ENCODE peak calls at places on chromosome 19, in eight cellular contexts. S is K562; T is CD4-positive, CD25-positive, alpha-beta regulatory T cell; B is tibial nerve; E is body of pancreas; U is NT2/D1; A is suprapubic skin; D is A549. O is an unnamed sample.

GRCh38 chr19:43470288-43470687 is 4.9 kb upstream of the LYPD3 start:
- DNase-seq in E (no peak), A (no peak), B (no peak), D (no peak), S (no peak), U (no peak), T (peak; percentile 61), O (no peak)

GRCh38 chr19:1421958-1422305 is 14.5 kb downstream of the DAZAP1 start:
- DNase-seq in D (no peak), E (no peak), T (no peak), U (no peak), B (no peak), S (no peak), A (no peak), O (no peak)

GRCh38 chr19:48575931-48576622 is 24.1 kb downstream of the SULT2B1 start:
- DNase-seq in A (no peak), E (no peak), D (no peak), B (no peak), S (no peak), T (no peak), U (no peak), O (no peak)

GRCh38 chr19:36051236-36051635 is 2.8 kb downstream of the THAP8 start:
- DNase-seq in A (no peak), B (no peak), T (no peak), U (peak; percentile 22), E (no peak), D (no peak), S (no peak), O (no peak)

GRCh38 chr19:49710372-49710951 is 19.5 kb downstream of the CPT1C start:
- DNase-seq in D (no peak), S (peak; percentile 49), E (no peak), T (no peak), B (no peak), U (no peak), A (no peak), O (no peak)

GRCh38 chr19:38049105-38049649 is 142.2 kb downstream of the SIPA1L3 start:
- DNase-seq in U (no peak), T (peak; percentile 75), E (no peak), A (no peak), D (no peak), B (no peak), S (no peak), O (no peak)

GRCh38 chr19:23991170-23991569 is 76.5 kb downstream of the ZNF726 start:
- DNase-seq in S (no peak), A (no peak), T (no peak), E (peak; percentile 80), U (no peak), B (no peak), D (no peak), O (no peak)

GRCh38 chr19:44903216-44903601 is 2.4 kb upstream of the APOE start:
- DNase-seq in D (no peak), B (no peak), S (no peak), T (no peak), A (no peak), U (no peak), E (no peak), O (no peak)

GRCh38 chr19:51546650-51547396 is 15.4 kb upstream of the SIGLEC6 start:
- DNase-seq in E (no peak), U (no peak), A (no peak), B (no peak), T (no peak), S (peak; percentile 73), D (no peak), O (no peak)

GRCh38 chr19:1808395-1808731 is 3.7 kb downstream of the ATP8B3 start:
- DNase-seq in T (no peak), D (no peak), U (no peak), B (no peak), A (no peak), E (no peak), S (no peak), O (no peak)

GRCh38 chr19:12284226-12284625 is 10.5 kb downstream of the ZNF44 start:
- DNase-seq in U (no peak), E (no peak), A (no peak), T (no peak), B (no peak), D (no peak), S (no peak), O (no peak)

GRCh38 chr19:2663920-2664571 is 38.4 kb downstream of the GNG7 start:
- DNase-seq in S (no peak), A (no peak), B (no peak), E (peak; percentile 20), U (no peak), D (no peak), T (no peak), O (no peak)

GRCh38 chr19:4088975-4089374 is 22.3 kb upstream of the ZBTB7A start:
- DNase-seq in S (no peak), B (no peak), T (peak; percentile 56), U (no peak), D (no peak), A (no peak), E (no peak), O (no peak)

GRCh38 chr19:49761625-49762311 is 1.3 kb downstream of the TSKS start:
- DNase-seq in U (no peak), B (no peak), A (no peak), S (peak; percentile 75), D (no peak), E (peak; percentile 28), T (no peak), O (no peak)

GRCh38 chr19:34669305-34669704 is 7.7 kb downstream of the SCGB2B2 start:
- DNase-seq in S (no peak), U (no peak), D (no peak), E (peak; percentile 81), B (no peak), A (no peak), T (no peak), O (no peak)

GRCh38 chr19:55261671-55262126 is 2.9 kb upstream of the PPP6R1 start:
- DNase-seq in D (no peak), B (no peak), E (no peak), T (no peak), A (no peak), U (no peak), S (no peak), O (no peak)

GRCh38 chr19:40232479-40232878 is 6.0 kb upstream of the CCNP start:
- DNase-seq in E (no peak), B (no peak), D (no peak), A (no peak), S (peak; percentile 91), T (no peak), U (no peak), O (no peak)

GRCh38 chr19:6239401-6239844 is 40.4 kb downstream of the MLLT1 start:
- DNase-seq in E (no peak), D (no peak), B (no peak), U (no peak), S (peak; percentile 44), T (no peak), A (no peak), O (no peak)

GRCh38 chr19:55297267-55297666 is 13.5 kb downstream of the BRSK1 start:
- DNase-seq in A (no peak), T (no peak), S (no peak), D (no peak), E (no peak), B (no peak), U (no peak), O (no peak)

GRCh38 chr19:42092350-42092749 is 16.4 kb downstream of the ZNF574 start:
- DNase-seq in S (no peak), E (peak; percentile 36), D (peak; percentile 81), U (no peak), B (no peak), T (peak; percentile 46), A (no peak), O (peak; percentile 64)

GRCh38 chr19:39497850-39498261 is 891 bp upstream of the DLL3 start:
- DNase-seq in A (no peak), S (peak; percentile 74), U (no peak), E (no peak), D (no peak), T (no peak), B (no peak), O (peak; percentile 93)

GRCh38 chr19:47255947-47256687 is at the start of gene CCDC9:
- DNase-seq in B (peak; percentile 94), A (peak; percentile 98), E (peak; percentile 98), T (peak; percentile 92), U (peak; percentile 88), S (no peak), D (peak; percentile 99), O (peak; percentile 98)

DNA sequence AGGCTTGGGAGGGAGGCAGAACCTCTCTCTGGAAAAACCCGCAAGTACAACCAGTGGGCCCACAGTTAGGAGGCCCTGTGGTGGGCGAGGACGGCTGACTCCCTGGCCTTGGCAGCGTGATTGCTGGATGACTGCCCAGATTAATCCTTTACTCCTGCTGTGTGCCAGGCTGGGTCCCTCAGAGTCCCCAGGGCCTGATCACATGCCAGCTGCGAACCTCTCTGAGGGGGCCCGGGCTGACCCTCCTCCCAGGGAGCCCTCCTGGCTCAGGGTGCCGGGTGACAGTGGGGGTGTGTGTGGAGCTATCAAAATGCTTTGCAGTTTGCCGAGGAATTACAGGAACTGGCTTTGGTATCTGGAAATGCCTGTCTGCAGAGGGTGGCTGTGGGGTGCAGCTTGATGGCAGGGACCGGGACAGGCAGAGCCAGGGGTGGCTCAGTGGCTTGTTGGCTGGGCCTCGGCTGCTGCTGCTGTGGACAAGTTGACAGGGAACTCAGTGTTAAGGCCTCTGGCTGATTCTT is 48.9 kb downstream of the DNM2 start:
- DNase-seq in T (no peak), U (no peak), A (no peak), D (no peak), E (peak; percentile 81), B (no peak), S (no peak), O (peak; percentile 62)
- H3K4me1 ChIP-seq in T (peaks cover 26% of the 10 kb centered on the region), U (peaks cover 31% of the 10 kb centered on the region), A (peaks cover 69% of the 10 kb centered on the region), D (peaks cover 76% of the 10 kb centered on the region), E (peaks cover 82% of the 10 kb centered on the region), B (peaks cover 44% of the 10 kb centered on the region), S (peaks cover 32% of the 10 kb centered on the region), O (peaks cover 5% of the 10 kb centered on the region)

DNA sequence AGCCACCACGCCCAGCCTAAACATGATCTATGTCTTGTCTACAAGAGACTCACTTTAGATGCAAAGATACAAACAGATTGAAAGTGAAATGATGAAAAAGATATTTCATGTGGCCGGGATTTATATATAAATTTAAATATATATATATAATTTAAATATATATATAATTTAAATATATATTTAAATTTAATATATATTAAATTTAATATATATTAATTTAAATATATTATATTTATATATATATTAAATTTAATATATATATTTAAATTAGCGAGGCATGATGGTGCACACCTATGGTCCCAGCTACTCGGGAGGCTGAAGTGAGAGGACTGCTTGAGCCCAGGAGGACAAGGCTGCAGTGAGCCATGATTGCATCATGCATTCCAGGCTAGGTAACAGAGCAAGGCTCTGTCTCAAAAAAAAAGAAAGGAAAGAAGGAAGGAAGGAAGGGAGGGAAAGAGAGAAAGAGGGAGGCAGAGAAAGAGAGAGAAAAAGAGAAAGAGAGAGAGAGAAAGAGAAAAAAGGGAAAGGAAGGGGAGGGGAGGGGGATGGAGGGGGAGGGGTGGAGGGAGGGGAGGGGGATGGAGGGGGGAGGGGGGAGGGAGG is 7.0 kb upstream of the EVI5L start:
- DNase-seq in U (no peak), T (no peak), S (no peak), D (no peak), E (no peak), B (no peak), A (no peak), O (no peak)
- H3K4me1 ChIP-seq in U (no peaks in the 10 kb centered on the region), T (no peaks in the 10 kb centered on the region), S (no peaks in the 10 kb centered on the region), D (no peaks in the 10 kb centered on the region), E (no peaks in the 10 kb centered on the region), B (no peaks in the 10 kb centered on the region), A (no peaks in the 10 kb centered on the region), O (no peaks in the 10 kb centered on the region)

GRCh38 chr19:18322318-18322758 is 538 bp downstream of the LSM4 start:
- DNase-seq in B (no peak), D (peak; percentile 66), E (peak; percentile 47), A (no peak), S (peak; percentile 66), T (no peak), U (no peak), O (peak; percentile 74)
- H3K4me1 ChIP-seq in B (peaks cover 21% of the 10 kb centered on the region), D (peaks cover 40% of the 10 kb centered on the region), E (peaks cover 57% of the 10 kb centered on the region), A (peaks cover 54% of the 10 kb centered on the region), S (peaks cover 61% of the 10 kb centered on the region), T (peaks cover 57% of the 10 kb centered on the region), U (peaks cover 20% of the 10 kb centered on the region), O (peaks cover 28% of the 10 kb centered on the region)

GRCh38 chr19:18306209-18306902 is 16.5 kb downstream of the LSM4 start:
- DNase-seq in S (no peak), U (no peak), D (no peak), T (no peak), A (no peak), B (no peak), E (no peak), O (no peak)
- H3K4me1 ChIP-seq in S (peaks cover 85% of the 10 kb centered on the region), U (peaks cover 27% of the 10 kb centered on the region), D (peaks cover 50% of the 10 kb centered on the region), T (peaks cover 66% of the 10 kb centered on the region), A (peaks cover 61% of the 10 kb centered on the region), B (peaks cover 53% of the 10 kb centered on the region), E (peaks cover 26% of the 10 kb centered on the region), O (peaks cover 24% of the 10 kb centered on the region)